ENCODE peak calls at places on chromosomes 3 and 15, in ten cellular contexts. B is fibroblast of lung, Q is AG04450, I is cardiac muscle cell, L is brain microvascular endothelial cell, A is GM12865, J is Peyer's patch, S is uterus, U is transverse colon, K is mesothelial cell of epicardium. O is an unnamed sample.

GRCh38 chr15:39362832-39363561 is 217.9 kb upstream of the THBS1 start:
- DNase-seq in B (peak; percentile 99), Q (peak; percentile 92), I (no peak), L (peak; percentile 92), A (no peak), J (no peak), S (no peak), U (no peak), K (no peak), O (no peak)

GRCh38 chr15:86201313-86202008 is 121.8 kb downstream of the AGBL1 start:
- DNase-seq in B (peak; percentile 46), Q (no peak), I (no peak), L (no peak), A (no peak), J (no peak), S (no peak), U (no peak), K (no peak), O (no peak)

GRCh38 chr3:191628561-191628960 is 167.6 kb downstream of the PYDC2 start:
- DNase-seq in B (no peak), Q (no peak), I (no peak), L (no peak), A (no peak), J (no peak), S (no peak), U (no peak), K (no peak), O (no peak)

GRCh38 chr3:152574461-152575079 is 260.4 kb upstream of the P2RY1 start:
- DNase-seq in B (peak; percentile 45), Q (no peak), I (peak; percentile 56), L (peak; percentile 62), A (peak; percentile 68), J (no peak), S (peak; percentile 63), U (peak; percentile 29), K (no peak), O (no peak)

GRCh38 chr3:66038726-66039589 is at the start of gene MAGI1:
- DNase-seq in B (peak; percentile 96), Q (peak; percentile 84), I (peak; percentile 97), L (peak; percentile 92), A (peak; percentile 79), J (peak; percentile 91), S (peak; percentile 91), U (peak; percentile 91), K (peak; percentile 77), O (no peak)

GRCh38 chr15:23022156-23022555 is 17.2 kb downstream of the TUBGCP5 start:
- DNase-seq in B (no peak), Q (no peak), I (no peak), L (no peak), A (no peak), J (no peak), S (no peak), U (no peak), K (no peak), O (no peak)

GRCh38 chr3:40189118-40189517 is 120.4 kb upstream of the EIF1B start:
- DNase-seq in B (no peak), Q (no peak), I (no peak), L (no peak), A (no peak), J (no peak), S (no peak), U (no peak), K (no peak), O (no peak)

GRCh38 chr15:90160781-90161727 is 40.1 kb upstream of the SEMA4B start:
- DNase-seq in B (no peak), Q (no peak), I (no peak), L (no peak), A (no peak), J (peak; percentile 84), S (no peak), U (peak; percentile 85), K (no peak), O (no peak)

GRCh38 chr15:85477730-85478129 is 97.3 kb downstream of the AKAP13 start:
- DNase-seq in B (peak; percentile 71), Q (no peak), I (no peak), L (peak; percentile 83), A (no peak), J (no peak), S (no peak), U (no peak), K (no peak), O (no peak)

GRCh38 chr3:45890405-45890804 is 4.1 kb downstream of the CCR9 start:
- DNase-seq in B (no peak), Q (no peak), I (peak; percentile 60), L (no peak), A (no peak), J (no peak), S (no peak), U (peak; percentile 76), K (no peak), O (no peak)

GRCh38 chr15:26620528-26620927 is 152.3 kb downstream of the GABRB3 start:
- DNase-seq in B (no peak), Q (no peak), I (no peak), L (no peak), A (no peak), J (no peak), S (no peak), U (no peak), K (no peak), O (no peak)

GRCh38 chr3:134319894-134320293 is 54.4 kb downstream of the AMOTL2 start:
- DNase-seq in B (no peak), Q (no peak), I (no peak), L (no peak), A (no peak), J (no peak), S (no peak), U (no peak), K (no peak), O (no peak)

GRCh38 chr3:140686948-140687347 is 9.1 kb downstream of the TRIM42 start:
- DNase-seq in B (no peak), Q (no peak), I (no peak), L (no peak), A (no peak), J (no peak), S (no peak), U (no peak), K (no peak), O (no peak)

DNA sequence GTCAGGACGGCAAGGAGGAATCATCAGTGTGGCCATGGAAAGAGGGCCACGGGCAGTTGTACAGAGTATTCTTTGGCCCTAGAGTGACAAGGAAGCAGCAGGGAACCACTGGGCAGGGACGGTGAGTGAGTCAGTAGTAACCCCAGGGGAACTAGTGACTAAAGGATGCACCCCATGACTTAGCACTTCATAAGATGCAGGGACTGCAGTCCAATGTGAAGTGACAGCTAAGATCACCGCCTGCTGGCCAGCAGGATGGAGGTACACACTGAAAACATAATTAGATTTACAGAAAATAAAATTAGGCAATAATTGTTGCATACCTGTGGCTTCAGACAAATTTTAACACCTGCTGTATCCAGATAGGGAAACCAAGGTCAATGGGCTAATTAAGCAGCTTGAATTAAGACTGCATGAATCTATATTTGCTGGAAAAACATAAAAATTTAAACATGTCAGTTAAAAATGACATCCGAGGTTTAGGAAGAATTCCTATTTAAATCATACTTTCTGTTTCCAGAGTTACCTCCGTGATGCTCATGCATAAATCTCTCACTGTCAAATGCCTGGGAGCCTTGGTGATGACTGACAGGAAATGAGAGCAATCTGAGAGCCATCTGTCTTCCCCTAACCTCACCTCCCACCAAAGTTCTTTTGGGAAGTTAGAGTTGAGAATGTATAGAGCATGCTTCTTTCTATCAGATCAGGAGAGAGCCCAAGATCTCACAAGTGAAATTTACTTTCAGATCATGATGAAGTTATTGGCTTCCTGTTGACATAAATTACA is 56.5 kb downstream of the DCLK3 start:
- DNase-seq in B (peak; percentile 35), Q (no peak), I (no peak), L (peak; percentile 84), A (peak; percentile 38), J (no peak), S (no peak), U (no peak), K (no peak), O (no peak)
- TF ChIP-seq CTCF in B (no peak), Q (peak; percentile 34), I (no peak), L (peak; percentile 57), A (no peak), J (no peak), S (no peak), U (no peak), K (no peak), O (no peak)

GRCh38 chr3:19213608-19214220 is 65.4 kb downstream of the KCNH8 start:
- DNase-seq in B (no peak), Q (no peak), I (peak; percentile 13), L (no peak), A (peak; percentile 29), J (no peak), S (peak; percentile 9), U (no peak), K (no peak), O (no peak)
- TF ChIP-seq CTCF in B (no peak), Q (no peak), I (no peak), L (no peak), A (peak; percentile 18), J (no peak), S (no peak), U (no peak), K (no peak), O (no peak)

GRCh38 chr15:100869151-100869999 is 10.3 kb upstream of the ALDH1A3 start:
- DNase-seq in B (no peak), Q (no peak), I (no peak), L (no peak), A (no peak), J (no peak), S (no peak), U (no peak), K (no peak), O (no peak)
- TF ChIP-seq CTCF in B (peak; percentile 23), Q (peak; percentile 50), I (peak; percentile 55), L (peak; percentile 73), A (peak; percentile 25), J (no peak), S (no peak), U (peak; percentile 14), K (peak; percentile 57), O (no peak)

GRCh38 chr3:13105851-13106250 is 32.6 kb upstream of the IQSEC1 start:
- DNase-seq in B (no peak), Q (no peak), I (no peak), L (no peak), A (no peak), J (peak; percentile 13), S (no peak), U (no peak), K (no peak), O (no peak)
- TF ChIP-seq CTCF in B (no peak), Q (no peak), I (no peak), L (peak; percentile 17), A (peak; percentile 8), J (no peak), S (no peak), U (no peak), K (no peak), O (no peak)

O was measured in natural killer cell.